ENCODE peak calls at places on chromosome 14, in seven cellular contexts. Y is neural progenitor cell; A is tibial artery; O is fibroblast of lung; B is A549; V is CD4-positive, alpha-beta memory T cell; U is keratinocyte. F is an unnamed sample.

GRCh38 chr14:91575469-91576208 is 65.5 kb upstream of the PPP4R3A start:
- DNase-seq in Y (peak; percentile 52), A (no peak), O (no peak), B (no peak), V (no peak), U (no peak), F (no peak)

GRCh38 chr14:77066555-77067172 is 31.4 kb upstream of the CIPC start:
- DNase-seq in Y (no peak), A (no peak), O (no peak), B (no peak), V (no peak), U (no peak), F (no peak)

GRCh38 chr14:94145902-94146527 is 16.6 kb upstream of the IFI27L2 start:
- DNase-seq in Y (no peak), A (no peak), O (no peak), B (no peak), V (no peak), U (no peak), F (no peak)

GRCh38 chr14:77892381-77892871 is 92.5 kb downstream of the ADCK1 start:
- DNase-seq in Y (no peak), A (no peak), O (no peak), B (no peak), V (no peak), U (no peak), F (no peak)

GRCh38 chr14:67690011-67690410 is 5.6 kb downstream of the RDH11 start:
- DNase-seq in Y (no peak), A (no peak), O (no peak), B (no peak), V (no peak), U (no peak), F (no peak)

GRCh38 chr14:58238252-58239247 is 6.1 kb upstream of the PSMA3 start:
- DNase-seq in Y (no peak), A (no peak), O (peak; percentile 29), B (no peak), V (peak; percentile 31), U (no peak), F (peak; percentile 71)

GRCh38 chr14:105924951-105925591 is 398.7 kb downstream of the TMEM121 start:
- DNase-seq in Y (no peak), A (peak; percentile 53), O (no peak), B (no peak), V (no peak), U (no peak), F (no peak)

GRCh38 chr14:67883717-67884116 is 64.1 kb downstream of the RAD51B start:
- DNase-seq in Y (no peak), A (no peak), O (peak; percentile 44), B (peak; percentile 18), V (peak; percentile 6), U (no peak), F (no peak)

GRCh38 chr14:92088494-92088893 is 17.9 kb downstream of the ATXN3 start:
- DNase-seq in Y (no peak), A (no peak), O (no peak), B (no peak), V (no peak), U (no peak), F (no peak)

GRCh38 chr14:31312934-31313333 is 105.3 kb upstream of the HECTD1 start:
- DNase-seq in Y (no peak), A (no peak), O (no peak), B (no peak), V (no peak), U (no peak), F (no peak)

GRCh38 chr14:71863049-71863448 is 69.2 kb upstream of the RGS6 start:
- DNase-seq in Y (no peak), A (no peak), O (no peak), B (no peak), V (no peak), U (no peak), F (no peak)

GRCh38 chr14:23071244-23071974 is 14.1 kb upstream of the CDH24 start:
- DNase-seq in Y (peak; percentile 94), A (peak; percentile 94), O (peak; percentile 95), B (peak; percentile 91), V (peak; percentile 70), U (no peak), F (peak; percentile 80)

GRCh38 chr14:59439256-59440015 is 25.7 kb downstream of the GPR135 start:
- DNase-seq in Y (no peak), A (no peak), O (peak; percentile 81), B (no peak), V (no peak), U (no peak), F (no peak)

DNA sequence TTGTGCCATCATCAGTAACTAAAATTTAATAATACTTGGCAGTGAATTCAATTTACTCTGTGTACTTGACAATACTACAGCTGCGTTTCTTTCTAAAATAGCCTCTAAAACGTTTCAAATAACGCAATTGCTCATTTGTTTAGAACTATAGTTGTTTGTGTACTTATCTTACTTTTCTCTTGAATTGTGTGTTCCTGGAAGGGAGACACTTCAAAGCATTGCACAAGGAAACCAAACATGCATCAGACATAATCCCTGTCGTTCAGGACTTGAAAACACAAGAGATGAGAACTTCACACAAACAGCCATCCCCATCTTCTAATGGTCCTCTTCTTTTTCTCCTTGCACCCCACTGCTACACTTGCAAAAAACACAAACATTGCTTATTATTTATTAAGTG is 38.4 kb downstream of the PTGER2 start:
- DNase-seq in Y (no peak), A (no peak), O (peak; percentile 76), B (peak; percentile 18), V (no peak), U (no peak), F (no peak)
- H3K4me1 ChIP-seq in Y (peaks cover 4% of the 10 kb centered on the region), A (peaks cover 9% of the 10 kb centered on the region), O (peaks cover 33% of the 10 kb centered on the region), B (peaks cover 82% of the 10 kb centered on the region), V (peaks cover 75% of the 10 kb centered on the region), U (peaks cover 43% of the 10 kb centered on the region), F (peaks cover 7% of the 10 kb centered on the region)

GRCh38 chr14:104400355-104400754 is 179.2 kb upstream of the C14orf180 start:
- DNase-seq in Y (no peak), A (no peak), O (no peak), B (no peak), V (no peak), U (no peak), F (no peak)

GRCh38 chr14:104399432-104400155 is 180.0 kb upstream of the C14orf180 start:
- DNase-seq in Y (peak; percentile 54), A (no peak), O (no peak), B (no peak), V (peak; percentile 47), U (no peak), F (no peak)

GRCh38 chr14:104397956-104398355 is 181.6 kb upstream of the C14orf180 start:
- DNase-seq in Y (no peak), A (no peak), O (peak; percentile 2), B (peak; percentile 12), V (no peak), U (no peak), F (no peak)

GRCh38 chr14:104396682-104397470 is 182.7 kb upstream of the C14orf180 start:
- DNase-seq in Y (no peak), A (no peak), O (no peak), B (no peak), V (no peak), U (no peak), F (no peak)

DNA sequence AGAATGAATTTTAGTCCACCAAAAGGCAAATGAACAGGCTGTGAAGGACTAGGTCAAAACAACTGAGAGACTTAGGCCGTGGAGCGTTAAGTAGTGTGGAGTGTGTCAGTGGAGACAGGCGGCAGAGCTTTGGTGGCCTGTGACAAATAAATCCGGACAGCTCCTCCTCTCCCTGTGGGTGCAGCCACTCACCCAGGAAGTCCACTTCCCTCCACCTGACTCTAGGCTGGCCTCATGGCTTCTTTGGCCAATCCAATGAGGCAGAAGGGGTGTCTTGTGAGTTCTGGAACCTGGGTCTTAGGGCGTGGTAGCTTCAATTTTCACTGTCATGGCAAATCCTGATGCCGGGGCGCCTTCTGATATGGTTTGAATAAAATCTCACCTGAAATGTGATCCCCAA is 180.9 kb upstream of the C14orf180 start:
- DNase-seq in Y (no peak), A (no peak), O (no peak), B (no peak), V (no peak), U (no peak), F (no peak)
- H3K4me1 ChIP-seq in Y (no peaks in the 10 kb centered on the region), A (no peaks in the 10 kb centered on the region), O (no peaks in the 10 kb centered on the region), B (no peaks in the 10 kb centered on the region), V (peaks cover 51% of the 10 kb centered on the region), U (no peaks in the 10 kb centered on the region), F (no peaks in the 10 kb centered on the region)

GRCh38 chr14:39374846-39375245 is 57.4 kb downstream of the FBXO33 start:
- DNase-seq in Y (no peak), A (no peak), O (no peak), B (no peak), V (no peak), U (no peak), F (no peak)
- H3K4me1 ChIP-seq in Y (peaks cover 27% of the 10 kb centered on the region), A (peaks cover 4% of the 10 kb centered on the region), O (peaks cover 2% of the 10 kb centered on the region), B (peaks cover 26% of the 10 kb centered on the region), V (no peaks in the 10 kb centered on the region), U (peaks cover 6% of the 10 kb centered on the region), F (no peaks in the 10 kb centered on the region)

GRCh38 chr14:75543258-75543657 is 21.0 kb downstream of the BATF start:
- DNase-seq in Y (no peak), A (no peak), O (no peak), B (no peak), V (no peak), U (no peak), F (no peak)

GRCh38 chr14:75548544-75548943 is 26.3 kb downstream of the BATF start:
- DNase-seq in Y (no peak), A (no peak), O (peak; percentile 85), B (no peak), V (no peak), U (no peak), F (no peak)

GRCh38 chr14:75543786-75544185 is 21.5 kb downstream of the BATF start:
- DNase-seq in Y (no peak), A (no peak), O (no peak), B (no peak), V (no peak), U (no peak), F (no peak)

GRCh38 chr14:75547552-75548250 is 25.4 kb downstream of the BATF start:
- DNase-seq in Y (no peak), A (no peak), O (no peak), B (no peak), V (no peak), U (no peak), F (no peak)

GRCh38 chr14:75545907-75546306 is 23.6 kb downstream of the BATF start:
- DNase-seq in Y (no peak), A (no peak), O (no peak), B (no peak), V (no peak), U (no peak), F (no peak)
- H3K4me1 ChIP-seq in Y (no peaks in the 10 kb centered on the region), A (no peaks in the 10 kb centered on the region), O (no peaks in the 10 kb centered on the region), B (peaks cover 39% of the 10 kb centered on the region), V (peaks cover 56% of the 10 kb centered on the region), U (no peaks in the 10 kb centered on the region), F (no peaks in the 10 kb centered on the region)

GRCh38 chr14:35369701-35370191 is 34.8 kb downstream of the NFKBIA start:
- DNase-seq in Y (no peak), A (no peak), O (no peak), B (peak; percentile 73), V (no peak), U (peak; percentile 76), F (no peak)
- H3K4me1 ChIP-seq in Y (peaks cover 16% of the 10 kb centered on the region), A (peaks cover 32% of the 10 kb centered on the region), O (peaks cover 22% of the 10 kb centered on the region), B (peaks cover 65% of the 10 kb centered on the region), V (no peaks in the 10 kb centered on the region), U (peaks cover 29% of the 10 kb centered on the region), F (peaks cover 16% of the 10 kb centered on the region)

F was measured in ovary.